ENCODE peak calls at places on chromosomes 5 and 9, in four cellular contexts. Z is prostate gland, N is HepG2, J is breast epithelium. X is an unnamed sample.

GRCh38 chr9:76835571-76836283 is 70.2 kb downstream of the PRUNE2 start:
- DNase-seq in Z (no peak), J (no peak), N (no peak), X (no peak)

GRCh38 chr9:90868555-90868954 is 66.9 kb downstream of the SYK start:
- DNase-seq in J (no peak), Z (no peak), N (no peak), X (no peak)

GRCh38 chr9:81716409-81716808 is 27.1 kb upstream of the TLE1 start:
- DNase-seq in Z (no peak), N (no peak), J (no peak), X (no peak)

GRCh38 chr5:102818934-102819333 is 63.8 kb downstream of the PAM start:
- DNase-seq in N (no peak), J (no peak), Z (no peak), X (no peak)

GRCh38 chr9:122007837-122008236 is 85.3 kb downstream of the TTLL11 start:
- DNase-seq in J (no peak), N (no peak), Z (no peak), X (no peak)

GRCh38 chr9:20396509-20396908 is 225.8 kb downstream of the MLLT3 start:
- DNase-seq in Z (no peak), N (no peak), J (no peak), X (no peak)

GRCh38 chr5:154071799-154072781 is 33.3 kb downstream of the MFAP3 start:
- DNase-seq in N (peak; percentile 66), Z (peak; percentile 64), J (peak; percentile 54), X (no peak)

GRCh38 chr9:92720807-92721535 is 43.7 kb downstream of the BICD2 start:
- DNase-seq in J (peak; percentile 11), N (no peak), Z (no peak), X (no peak)

GRCh38 chr9:14538529-14538928 is 154.7 kb downstream of the ZDHHC21 start:
- DNase-seq in J (no peak), N (no peak), Z (no peak), X (no peak)

GRCh38 chr9:35822926-35823325 is 5.6 kb downstream of the FAM221B start:
- DNase-seq in N (no peak), Z (no peak), J (no peak), X (no peak)

GRCh38 chr5:61330341-61330878 is 1.6 kb upstream of the ZSWIM6 start:
- DNase-seq in N (peak; percentile 10), J (no peak), Z (peak; percentile 43), X (no peak)

GRCh38 chr9:134215709-134216448 is 51.5 kb upstream of the RNU6ATAC start:
- DNase-seq in Z (no peak), J (no peak), N (peak; percentile 43), X (no peak)

GRCh38 chr5:73596705-73597328 is 29.2 kb upstream of the ARHGEF28 start:
- DNase-seq in Z (peak; percentile 19), N (peak; percentile 60), J (no peak), X (no peak)

GRCh38 chr5:102049517-102049916 is 246.6 kb downstream of the SLCO4C1 start:
- DNase-seq in J (no peak), Z (no peak), N (no peak), X (no peak)

GRCh38 chr9:70013598-70014196 is 30.0 kb upstream of the MAMDC2 start:
- DNase-seq in N (no peak), Z (no peak), J (no peak), X (no peak)

GRCh38 chr5:135035678-135036030 is 1.6 kb upstream of the PITX1 start:
- DNase-seq in N (no peak), Z (no peak), J (no peak), X (no peak)

GRCh38 chr5:64502181-64502580 is 3.6 kb upstream of the RGS7BP start:
- DNase-seq in J (no peak), Z (no peak), N (no peak), X (no peak)

GRCh38 chr9:87214991-87215390 is 267.7 kb upstream of the GAS1 start:
- DNase-seq in N (no peak), Z (no peak), J (no peak), X (no peak)

GRCh38 chr9:134748637-134749036 is 107.0 kb downstream of the COL5A1 start:
- DNase-seq in Z (no peak), N (no peak), J (no peak), X (no peak)

GRCh38 chr5:34519489-34520220 is 136.5 kb upstream of the RAI14 start:
- DNase-seq in Z (no peak), N (no peak), J (no peak), X (peak; percentile 0)

GRCh38 chr5:174387448-174387847 is 336.9 kb upstream of the MSX2 start:
- DNase-seq in N (no peak), Z (no peak), J (no peak), X (no peak)

GRCh38 chr5:127961764-127962148 is 121.8 kb upstream of the SLC12A2 start:
- DNase-seq in Z (no peak), J (no peak), N (no peak), X (no peak)

GRCh38 chr5:178162481-178162880 is 8.8 kb upstream of the NHP2 start:
- DNase-seq in N (no peak), J (no peak), Z (no peak), X (no peak)

GRCh38 chr9:79756414-79756813 is 184.6 kb downstream of the TLE4 start:
- DNase-seq in Z (no peak), N (no peak), J (no peak), X (no peak)

GRCh38 chr5:11324521-11325289 is 563.7 kb upstream of the DAP start:
- DNase-seq in N (no peak), J (no peak), Z (no peak), X (no peak)

GRCh38 chr5:16945163-16945562 is 9.1 kb upstream of the MYO10 start:
- DNase-seq in J (no peak), Z (no peak), N (no peak), X (no peak)
- TF ChIP-seq POLR2AphosphoS5 in J (no peak), Z (no peak), N (no peak), X (no peak)

DNA sequence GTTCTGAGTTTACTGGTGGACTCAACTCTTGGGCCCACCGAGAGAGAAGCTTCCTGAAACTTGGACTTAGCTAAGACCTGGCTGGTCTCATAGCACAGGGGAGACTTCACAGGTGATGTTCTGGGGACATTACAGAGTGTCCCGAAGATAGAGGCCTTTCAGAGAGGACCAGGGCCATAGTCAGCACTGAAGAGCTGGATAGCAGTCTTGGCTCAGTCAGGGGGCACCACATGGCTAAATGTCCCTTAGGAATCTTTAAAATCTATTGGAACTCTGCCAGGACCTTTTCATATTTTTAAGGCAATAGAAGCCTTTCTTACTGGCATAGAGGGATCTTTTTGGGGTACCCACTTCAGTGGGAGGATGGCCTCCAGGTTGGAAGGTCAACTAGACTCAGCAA is 59.8 kb upstream of the CPLX2 start:
- DNase-seq in N (no peak), Z (no peak), J (no peak), X (no peak)
- H3K4me1 ChIP-seq in N (no peaks in the 10 kb centered on the region), Z (no peaks in the 10 kb centered on the region), J (no peaks in the 10 kb centered on the region), X (no peaks in the 10 kb centered on the region)

GRCh38 chr5:177134653-177135225 is 1.2 kb downstream of the NSD1 start:
- DNase-seq in N (no peak), Z (no peak), J (no peak), X (no peak)

GRCh38 chr5:177133119-177133844 is at the start of gene NSD1:
- DNase-seq in Z (peak; percentile 81), N (no peak), J (peak; percentile 86), X (no peak)

GRCh38 chr5:177132504-177133118 is 962 bp upstream of the NSD1 start:
- DNase-seq in J (peak; percentile 36), Z (no peak), N (no peak), X (no peak)

GRCh38 chr5:177131711-177132503 is 1.7 kb upstream of the NSD1 start:
- DNase-seq in J (no peak), Z (no peak), N (no peak), X (no peak)

DNA sequence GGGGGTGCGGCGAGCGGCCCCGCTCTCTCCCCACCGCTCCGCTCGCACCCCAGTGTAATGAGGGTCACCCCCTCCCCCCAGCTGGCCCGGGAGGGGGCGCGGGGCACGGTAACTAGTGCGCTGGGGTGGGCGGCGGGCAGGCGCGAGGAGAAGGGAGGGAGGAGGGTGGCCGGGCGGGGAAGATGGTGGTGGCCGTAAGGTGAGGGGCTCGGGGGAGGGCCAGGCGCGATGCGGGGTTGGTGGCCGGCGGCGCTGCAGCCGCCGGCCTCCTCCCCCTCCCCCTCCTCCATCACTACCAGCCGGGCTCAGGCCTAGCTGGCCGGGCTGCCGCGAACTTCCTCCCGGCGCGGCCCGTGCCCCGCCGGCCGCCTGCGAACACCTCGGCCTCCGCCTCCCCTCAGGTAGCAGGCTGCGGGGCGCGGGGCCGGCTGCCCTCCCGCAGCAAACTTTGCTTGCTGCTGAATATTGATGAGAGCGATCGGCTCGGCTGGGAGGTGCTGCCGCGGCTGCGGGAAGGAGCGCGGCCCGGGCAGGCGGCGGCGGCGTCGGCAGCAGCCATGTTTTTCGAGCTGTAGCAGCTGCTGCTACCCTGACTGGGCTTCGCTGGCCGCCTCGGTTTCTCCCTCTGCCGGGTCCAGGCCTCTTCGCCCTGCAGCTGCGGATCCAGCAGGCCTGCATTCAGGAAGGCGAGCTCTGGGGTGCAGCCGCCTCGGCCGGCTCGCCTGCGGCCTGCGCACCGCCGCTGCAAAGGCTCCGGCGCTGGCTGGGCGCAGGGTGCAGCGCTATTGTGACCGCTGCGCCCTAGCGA is 476 bp downstream of the NSD1 start:
- DNase-seq in Z (no peak), J (no peak), N (no peak), X (no peak)
- TF ChIP-seq POLR2AphosphoS5 in Z (no peak), J (no peak), N (no peak), X (no peak)

GRCh38 chr9:129054163-129054851 is 17.9 kb downstream of the MIGA2 start:
- DNase-seq in J (no peak), Z (no peak), N (no peak), X (no peak)
- H3K4me1 ChIP-seq in J (no peaks in the 10 kb centered on the region), Z (no peaks in the 10 kb centered on the region), N (peaks cover 20% of the 10 kb centered on the region), X (no peaks in the 10 kb centered on the region)

GRCh38 chr5:150641826-150642566 is 1.5 kb downstream of the SYNPO start:
- DNase-seq in J (no peak), Z (no peak), N (no peak), X (no peak)

GRCh38 chr5:150640311-150641005 is at the start of gene SYNPO:
- DNase-seq in N (peak; percentile 25), J (no peak), Z (peak; percentile 45), X (no peak)

GRCh38 chr5:150642567-150642927 is 2.1 kb downstream of the SYNPO start:
- DNase-seq in N (peak; percentile 63), J (peak; percentile 86), Z (peak; percentile 55), X (no peak)

GRCh38 chr5:150639751-150640150 is 709 bp upstream of the SYNPO start:
- DNase-seq in Z (no peak), N (no peak), J (no peak), X (no peak)

DNA sequence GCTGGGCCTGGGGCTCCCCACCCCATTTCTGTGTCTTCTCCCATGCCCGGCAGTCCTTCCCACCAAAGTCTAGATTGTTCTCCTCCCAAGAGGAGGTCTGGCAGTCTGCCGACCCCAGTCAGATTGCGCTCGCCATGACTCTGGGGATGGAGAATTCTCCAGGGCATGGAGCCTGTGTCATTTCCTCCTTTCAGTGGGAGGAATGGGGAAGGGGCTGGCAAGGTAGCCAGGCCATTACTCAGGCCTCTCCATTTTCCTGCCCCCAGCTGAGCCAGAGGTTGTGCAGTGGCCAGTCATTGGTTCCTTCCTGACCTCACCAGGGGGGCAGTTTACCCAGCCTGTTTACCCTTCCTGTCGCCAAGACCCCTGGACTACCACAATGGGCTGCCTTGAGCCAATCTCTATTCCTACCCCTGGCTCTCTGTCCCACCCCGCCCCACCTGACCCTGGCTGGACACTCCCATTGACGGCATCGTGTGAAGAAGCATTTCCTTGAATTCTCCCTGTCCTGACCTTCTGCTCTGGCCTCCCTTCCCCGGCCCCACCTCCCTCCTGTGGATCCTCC is 628 bp downstream of the SYNPO start:
- DNase-seq in Z (no peak), N (peak; percentile 15), J (no peak), X (no peak)
- TF ChIP-seq POLR2AphosphoS5 in Z (no peak), N (no peak), J (no peak), X (peak; percentile 47)

X was measured in vagina.